ENCODE peak calls at places on chromosome 6, in six cellular contexts. L is GM20000; X is PC-3; M is activated CD8-positive, alpha-beta T cell treated with anti-CD3 and anti-CD28 coated beads for 36 hours; A is BE2C; W is cardiac fibroblast. P is an unnamed sample.
A peak's percentile ranks its signal among the peaks of the same experiment; 100 is the strongest.

GRCh38 chr6:27157461-27158315 is 89.8 kb upstream of the PRSS16 start:
- DNase-seq in W (peak; percentile 67), M (peak; percentile 92), A (peak; percentile 76), X (peak; percentile 87), L (peak; percentile 41), P (peak; percentile 60)

GRCh38 chr6:141682391-141682790 is 450.3 kb upstream of the GJE1 start:
- DNase-seq in L (no peak), W (no peak), X (peak; percentile 7), A (no peak), M (no peak), P (no peak)

GRCh38 chr6:130470777-130471176 is 105.0 kb downstream of the TMEM200A start:
- DNase-seq in A (no peak), X (no peak), L (no peak), W (no peak), M (no peak), P (no peak)

GRCh38 chr6:19597809-19598320 is 239.3 kb upstream of the ID4 start:
- DNase-seq in M (no peak), L (no peak), W (no peak), X (no peak), A (no peak), P (no peak)

GRCh38 chr6:111614833-111615582 is 9.3 kb upstream of the TRAF3IP2 start:
- DNase-seq in L (no peak), W (no peak), X (no peak), A (peak; percentile 82), M (no peak), P (no peak)

GRCh38 chr6:154852700-154853099 is 119.5 kb downstream of the SCAF8 start:
- DNase-seq in M (no peak), A (no peak), X (peak; percentile 71), L (no peak), W (peak; percentile 7), P (no peak)

GRCh38 chr6:116412270-116412669 is 41.5 kb downstream of the DSE start:
- DNase-seq in X (no peak), W (peak; percentile 49), M (no peak), A (no peak), L (no peak), P (no peak)

GRCh38 chr6:166507380-166507779 is 79.1 kb downstream of the RAMACL start:
- DNase-seq in A (no peak), M (no peak), W (no peak), X (no peak), L (no peak), P (no peak)

GRCh38 chr6:25066593-25066992 is 130.8 kb upstream of the RIPOR2 start:
- DNase-seq in X (no peak), L (no peak), A (no peak), W (no peak), M (no peak), P (no peak)

GRCh38 chr6:169253745-169254238 is at the start of gene THBS2:
- DNase-seq in A (no peak), L (no peak), X (no peak), W (peak; percentile 98), M (no peak), P (peak; percentile 23)

GRCh38 chr6:69370763-69371162 is 426.0 kb downstream of the LMBRD1 start:
- DNase-seq in L (no peak), W (no peak), M (no peak), X (no peak), A (peak; percentile 56), P (no peak)

GRCh38 chr6:37192669-37193068 is 22.7 kb downstream of the PIM1 start:
- DNase-seq in L (no peak), M (no peak), A (no peak), W (no peak), X (no peak), P (no peak)

GRCh38 chr6:111565316-111566221 is 40.1 kb downstream of the TRAF3IP2 start:
- DNase-seq in A (no peak), W (no peak), L (peak; percentile 58), X (peak; percentile 15), M (peak; percentile 56), P (no peak)

GRCh38 chr6:16783485-16783884 is 22.2 kb upstream of the ATXN1 start:
- DNase-seq in A (no peak), W (no peak), L (no peak), M (no peak), X (no peak), P (no peak)

GRCh38 chr6:146433881-146434741 is 109.5 kb upstream of the RAB32 start:
- DNase-seq in X (no peak), W (peak; percentile 17), M (no peak), L (no peak), A (no peak), P (peak; percentile 34)

DNA sequence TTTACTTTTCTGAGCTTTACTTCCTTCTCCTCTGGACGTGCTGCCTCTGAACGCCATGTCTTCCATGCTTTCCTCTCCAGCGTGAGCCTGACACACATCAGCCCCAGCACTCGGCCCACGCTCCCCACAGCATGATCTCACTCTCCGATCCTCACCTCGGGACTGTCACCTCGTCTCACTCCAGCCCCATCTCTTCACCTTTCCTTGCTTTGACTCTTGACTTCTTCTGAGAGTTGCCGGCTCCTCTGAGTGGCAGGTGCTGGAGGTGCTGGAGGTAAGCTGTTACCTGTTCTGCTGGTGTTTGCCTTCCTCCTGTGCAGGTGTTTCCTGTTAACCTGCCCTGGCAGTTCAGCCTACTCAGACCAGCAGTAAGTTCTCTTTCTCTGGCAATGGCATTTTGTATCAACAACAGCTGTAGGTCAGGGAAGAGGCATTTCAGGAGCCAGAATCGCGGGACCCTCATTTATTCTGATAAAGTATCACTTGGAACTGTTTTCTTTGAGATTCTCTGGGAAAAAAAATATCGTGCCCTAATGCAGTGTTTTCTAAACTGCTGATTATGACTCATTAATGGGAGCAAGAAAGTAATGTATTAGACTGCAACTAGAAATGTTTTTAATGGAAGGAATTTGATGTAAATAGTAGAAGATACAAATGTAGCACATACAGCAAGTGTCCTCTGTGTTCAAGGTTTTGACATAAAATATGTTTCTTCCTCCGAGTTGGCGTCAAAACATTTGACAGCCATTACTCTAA is 106.5 kb downstream of the ARID1B start:
- DNase-seq in L (no peak), X (no peak), A (no peak), W (no peak), M (peak; percentile 59), P (no peak)
- TF ChIP-seq CTCF in L (no peak), X (no peak), A (no peak), W (no peak), M (no peak), P (no peak)

GRCh38 chr6:14143305-14143704 is 25.7 kb downstream of the CD83 start:
- DNase-seq in X (no peak), A (no peak), M (no peak), L (no peak), W (no peak), P (no peak)
- TF ChIP-seq CTCF in X (no peak), A (no peak), M (no peak), L (no peak), W (no peak), P (no peak)

GRCh38 chr6:147664092-147664491 is 155.6 kb downstream of the SAMD5 start:
- DNase-seq in W (no peak), X (no peak), M (no peak), A (no peak), L (no peak), P (no peak)
- TF ChIP-seq CTCF in W (no peak), X (no peak), M (no peak), A (no peak), L (no peak), P (no peak)

DNA sequence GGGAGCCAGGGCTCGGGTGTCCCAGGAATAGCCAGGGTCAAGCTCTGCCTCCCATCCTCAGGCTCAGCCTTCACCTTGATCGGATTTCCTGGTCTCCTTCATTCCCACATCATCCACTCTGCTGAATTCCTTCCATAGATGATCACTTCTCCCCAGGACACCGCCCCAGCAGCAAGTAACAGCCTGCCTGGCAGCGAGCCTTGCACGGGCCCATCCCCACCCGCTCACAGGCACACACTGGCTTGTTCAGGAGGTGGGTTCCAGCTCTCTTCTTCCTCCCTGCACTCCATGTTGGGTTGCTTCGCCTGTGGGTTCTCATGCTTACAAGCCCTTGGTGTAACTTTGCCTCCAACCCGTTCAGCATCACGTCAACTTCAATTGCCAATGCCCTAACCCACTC is 113.0 kb upstream of the IYD start:
- DNase-seq in X (no peak), L (no peak), W (no peak), M (no peak), A (no peak), P (no peak)
- TF ChIP-seq CTCF in X (no peak), L (no peak), W (no peak), M (no peak), A (no peak), P (no peak)

DNA sequence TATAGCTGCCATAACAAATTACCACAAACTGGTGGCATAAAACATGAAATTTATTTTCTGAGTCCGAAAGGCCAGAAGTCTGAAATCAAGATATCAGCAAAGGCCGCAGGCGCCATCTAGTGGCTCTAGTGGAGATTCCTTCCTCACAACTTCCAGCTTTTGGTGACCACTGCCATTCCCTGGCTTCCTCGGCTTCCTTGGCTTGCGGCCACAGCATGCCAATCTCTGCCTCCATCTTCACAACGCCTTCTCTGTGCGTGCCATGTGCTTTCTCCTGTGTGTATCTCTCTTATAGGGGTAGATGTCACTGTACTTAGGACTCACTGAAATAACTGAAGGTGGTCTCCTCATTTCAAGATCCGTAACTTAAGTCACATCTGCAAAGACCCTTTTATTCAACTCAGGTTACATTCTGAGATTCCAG is 5.4 kb upstream of the PLAGL1 start:
- DNase-seq in A (peak; percentile 71), X (peak; percentile 90), L (peak; percentile 70), M (peak; percentile 81), W (peak; percentile 86), P (peak; percentile 76)
- TF ChIP-seq CTCF in A (peak; percentile 86), X (peak; percentile 83), L (peak; percentile 61), M (peak; percentile 96), W (peak; percentile 88), P (peak; percentile 84)

GRCh38 chr6:39870950-39871349 is 63.3 kb downstream of the MOCS1 start:
- DNase-seq in A (no peak), W (no peak), X (no peak), L (no peak), M (peak; percentile 6), P (no peak)

GRCh38 chr6:39861663-39862062 is 69.5 kb downstream of the DAAM2 start:
- DNase-seq in M (no peak), A (no peak), L (no peak), W (no peak), X (no peak), P (no peak)

GRCh38 chr6:39873439-39873838 is 60.8 kb downstream of the MOCS1 start:
- DNase-seq in L (no peak), M (no peak), X (no peak), A (no peak), W (no peak), P (no peak)

GRCh38 chr6:39865011-39865888 is 69.0 kb downstream of the MOCS1 start:
- DNase-seq in L (peak; percentile 68), W (peak; percentile 75), A (peak; percentile 88), X (peak; percentile 69), M (peak; percentile 78), P (peak; percentile 66)

DNA sequence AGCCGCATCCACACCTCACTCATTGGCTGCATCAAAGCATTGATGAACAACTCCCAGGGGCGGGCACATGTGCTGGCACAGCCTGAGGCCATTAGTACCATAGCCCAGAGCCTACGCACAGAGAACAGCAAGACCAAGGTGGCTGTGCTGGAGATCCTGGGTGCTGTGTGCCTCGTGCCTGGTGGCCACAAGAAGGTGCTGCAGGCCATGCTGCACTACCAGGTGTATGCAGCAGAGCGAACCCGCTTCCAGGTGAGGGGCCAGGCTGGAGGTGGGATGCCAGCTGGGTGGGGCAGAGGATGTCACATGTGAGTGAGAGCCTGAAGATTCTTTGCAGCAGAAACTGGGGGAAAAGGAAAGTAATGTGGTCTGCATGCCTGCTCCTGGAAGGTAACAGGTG is 66.7 kb downstream of the MOCS1 start:
- DNase-seq in A (no peak), L (no peak), M (no peak), W (no peak), X (no peak), P (no peak)
- TF ChIP-seq CTCF in A (no peak), L (no peak), M (no peak), W (no peak), X (peak; percentile 37), P (no peak)

P was measured in endothelial cell.